ENCODE peak calls at places on chromosomes 1 and 21, in eight cellular contexts. V, P, R, E, Q, X, L and Y are unnamed samples.

GRCh38 chr1:15246960-15247614 is at the start of gene FHAD1:
- DNase-seq in V (peak), P (no peak), R (no peak), E (no peak), Q (peak), X (no peak), L (peak), Y (peak)

GRCh38 chr1:201982923-201983805 is 716 bp downstream of the RNPEP start:
- DNase-seq in V (peak), P (peak), R (peak), E (no peak), Q (peak), X (peak), L (peak), Y (peak)

GRCh38 chr1:244271004-244271403 is 180.7 kb downstream of the ADSS2 start:
- DNase-seq in V (no peak), P (no peak), R (no peak), E (no peak), Q (no peak), X (no peak), L (no peak), Y (no peak)

GRCh38 chr1:237124856-237125462 is 83.0 kb downstream of the RYR2 start:
- DNase-seq in V (no peak), P (no peak), R (no peak), E (no peak), Q (no peak), X (no peak), L (no peak), Y (peak)

GRCh38 chr1:20322825-20323612 is 32.3 kb downstream of the VWA5B1 start:
- DNase-seq in V (peak), P (no peak), R (no peak), E (no peak), Q (no peak), X (no peak), L (no peak), Y (no peak)

GRCh38 chr1:10170362-10170665 is 40.1 kb upstream of the KIF1B start:
- DNase-seq in V (no peak), P (no peak), R (no peak), E (no peak), Q (no peak), X (no peak), L (no peak), Y (peak)

GRCh38 chr1:171833091-171833822 is 8.0 kb upstream of the DNM3 start:
- DNase-seq in V (no peak), P (no peak), R (no peak), E (no peak), Q (no peak), X (no peak), L (no peak), Y (no peak)

GRCh38 chr1:247471445-247472016 is 13.6 kb upstream of the OR2B11 start:
- DNase-seq in V (no peak), P (no peak), R (no peak), E (no peak), Q (no peak), X (no peak), L (no peak), Y (no peak)

GRCh38 chr1:96967311-96967710 is 245.7 kb downstream of the PTBP2 start:
- DNase-seq in V (no peak), P (no peak), R (no peak), E (no peak), Q (no peak), X (no peak), L (no peak), Y (no peak)

GRCh38 chr1:96968582-96969378 is 247.2 kb downstream of the PTBP2 start:
- DNase-seq in V (no peak), P (no peak), R (no peak), E (no peak), Q (no peak), X (no peak), L (no peak), Y (no peak)

GRCh38 chr1:96971849-96972602 is 250.4 kb downstream of the PTBP2 start:
- DNase-seq in V (no peak), P (no peak), R (no peak), E (no peak), Q (no peak), X (no peak), L (no peak), Y (peak)

GRCh38 chr1:96971439-96971838 is 249.9 kb downstream of the PTBP2 start:
- DNase-seq in V (no peak), P (no peak), R (no peak), E (no peak), Q (no peak), X (no peak), L (no peak), Y (no peak)

GRCh38 chr1:96969656-96970163 is 248.1 kb downstream of the PTBP2 start:
- DNase-seq in V (no peak), P (no peak), R (no peak), E (no peak), Q (no peak), X (no peak), L (no peak), Y (no peak)
- H3K27ac ChIP-seq in V (no peak), P (no peak), R (no peak), E (no peak), Q (no peak), X (no peak), L (no peak), Y (no peak)

GRCh38 chr1:208228026-208228425 is 16.2 kb downstream of the PLXNA2 start:
- DNase-seq in V (no peak), P (peak), R (no peak), E (no peak), Q (no peak), X (no peak), L (no peak), Y (no peak)
- H3K27ac ChIP-seq in V (no peak), P (no peak), R (peak), E (no peak), Q (peak), X (no peak), L (no peak), Y (no peak)

DNA sequence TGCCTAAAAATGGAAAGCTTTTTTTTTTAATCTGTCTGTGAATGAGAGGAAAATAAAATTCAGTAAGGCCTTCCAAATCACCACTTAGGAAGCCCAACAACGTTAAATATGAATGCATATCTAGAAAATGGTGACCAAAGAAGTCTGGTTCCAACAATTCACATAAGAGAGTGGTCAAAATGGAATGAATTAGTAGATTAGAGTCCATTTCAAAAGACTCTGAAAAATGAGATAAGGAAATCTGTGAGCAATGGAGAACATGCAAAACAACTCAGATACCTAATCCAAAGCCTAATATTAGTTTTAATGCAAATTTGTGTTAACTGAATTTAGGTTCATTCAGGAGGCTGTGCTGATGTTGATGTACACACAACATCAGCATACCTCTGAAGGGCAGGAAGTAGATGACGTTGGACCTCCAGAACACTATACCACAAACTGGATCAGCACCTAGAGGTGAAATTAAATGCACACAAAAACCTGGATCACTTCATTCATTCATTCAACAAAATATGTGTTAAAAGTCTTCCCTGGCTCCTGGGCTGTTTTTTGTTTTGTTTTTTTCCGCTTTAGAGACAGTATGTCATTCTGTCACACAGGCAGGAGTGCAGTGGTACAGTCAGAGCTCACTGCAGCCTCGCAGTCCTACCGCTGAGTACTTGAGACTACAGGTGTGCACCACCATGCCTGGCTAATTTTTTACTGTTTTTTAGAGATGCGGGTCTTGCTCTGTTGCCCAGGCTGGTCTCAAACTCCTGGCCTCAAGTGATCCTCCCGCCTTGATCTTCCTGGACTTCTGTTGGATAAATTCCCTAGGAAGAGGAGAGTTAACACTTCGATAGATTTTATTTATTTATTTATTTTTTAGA is 4.9 kb upstream of the BRWD1 start:
- DNase-seq in V (no peak), P (no peak), R (no peak), E (no peak), Q (no peak), X (no peak), L (no peak), Y (no peak)
- H3K27ac ChIP-seq in V (no peak), P (no peak), R (peak), E (no peak), Q (peak), X (no peak), L (peak), Y (no peak)

DNA sequence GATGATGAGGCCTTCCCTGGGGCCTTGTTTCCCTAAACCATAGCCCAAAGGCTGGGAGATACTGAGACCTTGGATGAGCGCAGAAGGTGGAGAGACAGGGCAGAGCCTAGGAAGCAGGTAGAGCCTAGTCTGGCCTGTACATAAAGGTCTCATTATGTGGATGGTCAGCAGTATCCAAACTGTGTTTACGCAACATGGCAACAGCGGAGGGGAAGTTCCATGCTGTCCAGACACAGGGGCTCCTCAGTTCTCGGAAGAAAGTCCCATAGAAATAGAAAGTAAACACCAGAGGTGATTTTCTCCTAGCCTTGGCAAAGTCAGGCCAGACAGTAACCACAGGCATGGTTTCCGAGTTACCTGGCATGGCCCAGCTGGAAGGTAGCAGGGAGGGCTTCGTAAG is 42.1 kb upstream of the MPZL1 start:
- DNase-seq in V (no peak), P (no peak), R (no peak), E (no peak), Q (no peak), X (no peak), L (no peak), Y (no peak)
- H3K27ac ChIP-seq in V (peak), P (no peak), R (no peak), E (peak), Q (peak), X (no peak), L (no peak), Y (no peak)

GRCh38 chr21:42056996-42057689 is 14.0 kb upstream of the UMODL1 start:
- DNase-seq in V (no peak), P (no peak), R (peak), E (no peak), Q (no peak), X (no peak), L (peak), Y (peak)
- H3K27ac ChIP-seq in V (no peak), P (peak), R (peak), E (no peak), Q (peak), X (no peak), L (peak), Y (peak)

GRCh38 chr1:65409927-65410326 is 10.5 kb upstream of the LEPR start:
- DNase-seq in V (no peak), P (no peak), R (no peak), E (no peak), Q (no peak), X (no peak), L (no peak), Y (no peak)

GRCh38 chr1:65412256-65412983 is 8.0 kb upstream of the LEPR start:
- DNase-seq in V (no peak), P (no peak), R (no peak), E (no peak), Q (no peak), X (no peak), L (no peak), Y (peak)

GRCh38 chr1:65417729-65418128 is 2.7 kb upstream of the LEPR start:
- DNase-seq in V (no peak), P (no peak), R (no peak), E (no peak), Q (no peak), X (no peak), L (no peak), Y (peak)

GRCh38 chr1:65416767-65417166 is 3.7 kb upstream of the LEPR start:
- DNase-seq in V (no peak), P (no peak), R (no peak), E (no peak), Q (no peak), X (no peak), L (no peak), Y (no peak)

GRCh38 chr1:65412984-65413375 is 7.5 kb upstream of the LEPR start:
- DNase-seq in V (no peak), P (no peak), R (no peak), E (no peak), Q (no peak), X (no peak), L (no peak), Y (no peak)
- H3K27ac ChIP-seq in V (no peak), P (no peak), R (no peak), E (no peak), Q (no peak), X (no peak), L (no peak), Y (no peak)